ENCODE peak calls at places on chromosomes 16 and 17, in four cellular contexts. One of them, this sample, is unnamed.

GRCh38 chr17:50059256-50059655 is 3.3 kb downstream of the ITGA3 start:
- DNase-seq in K562: no peak
- DNase-seq in WTC11: no peak
- DNase-seq in HepG2: no peak
- DNase-seq in this sample: no peak

GRCh38 chr16:69324013-69324531 is 6.3 kb downstream of the PDF start:
- DNase-seq in K562: no peak
- DNase-seq in WTC11: no peak
- DNase-seq in HepG2: no peak
- DNase-seq in this sample: no peak

GRCh38 chr17:58329035-58329807 is 626 bp upstream of the TSPOAP1 start:
- DNase-seq in K562: peak; percentile 59
- DNase-seq in WTC11: peak; percentile 61
- DNase-seq in HepG2: peak; percentile 38
- DNase-seq in this sample: peak; percentile 97

GRCh38 chr17:61378658-61379456 is 20.8 kb upstream of the TBX2 start:
- DNase-seq in K562: no peak
- DNase-seq in WTC11: no peak
- DNase-seq in HepG2: peak; percentile 56
- DNase-seq in this sample: no peak

GRCh38 chr16:17305694-17306093 is 165.1 kb downstream of the XYLT1 start:
- DNase-seq in K562: no peak
- DNase-seq in WTC11: no peak
- DNase-seq in HepG2: no peak
- DNase-seq in this sample: peak; percentile 48

GRCh38 chr17:75808905-75809621 is 24.5 kb downstream of the UNK start:
- DNase-seq in K562: no peak
- DNase-seq in WTC11: no peak
- DNase-seq in HepG2: no peak
- DNase-seq in this sample: peak; percentile 57

GRCh38 chr16:19210175-19210924 is 42.3 kb downstream of the SYT17 start:
- DNase-seq in K562: no peak
- DNase-seq in WTC11: no peak
- DNase-seq in HepG2: no peak
- DNase-seq in this sample: peak; percentile 79

GRCh38 chr17:40916366-40916765 is 21.1 kb downstream of the KRT23 start:
- DNase-seq in K562: no peak
- DNase-seq in WTC11: no peak
- DNase-seq in HepG2: no peak
- DNase-seq in this sample: no peak

GRCh38 chr17:28612936-28613872 is 781 bp downstream of the RSKR start:
- DNase-seq in K562: peak; percentile 65
- DNase-seq in WTC11: peak; percentile 62
- DNase-seq in HepG2: peak; percentile 52
- DNase-seq in this sample: no peak

GRCh38 chr16:15897834-15898254 is 9.4 kb upstream of the CEP20 start:
- DNase-seq in K562: no peak
- DNase-seq in WTC11: no peak
- DNase-seq in HepG2: no peak
- DNase-seq in this sample: peak; percentile 76

GRCh38 chr17:604719-605118 is 109.9 kb downstream of the VPS53 start:
- DNase-seq in K562: no peak
- DNase-seq in WTC11: no peak
- DNase-seq in HepG2: no peak
- DNase-seq in this sample: no peak

GRCh38 chr17:7950578-7950977 is 18.6 kb downstream of the CNTROB start:
- DNase-seq in K562: no peak
- DNase-seq in WTC11: no peak
- DNase-seq in HepG2: no peak
- DNase-seq in this sample: no peak

GRCh38 chr16:17827313-17827712 is 356.6 kb upstream of the XYLT1 start:
- DNase-seq in K562: no peak
- DNase-seq in WTC11: no peak
- DNase-seq in HepG2: no peak
- DNase-seq in this sample: no peak

GRCh38 chr16:66640724-66641314 is 36.3 kb downstream of the CMTM3 start:
- DNase-seq in K562: no peak
- DNase-seq in WTC11: no peak
- DNase-seq in HepG2: peak; percentile 72
- DNase-seq in this sample: no peak

GRCh38 chr16:89022051-89022836 is 45.2 kb upstream of the CBFA2T3 start:
- DNase-seq in K562: no peak
- DNase-seq in WTC11: peak; percentile 11
- DNase-seq in HepG2: no peak
- DNase-seq in this sample: no peak

GRCh38 chr17:32283745-32284207 is 18.1 kb downstream of the RHBDL3 start:
- DNase-seq in K562: peak; percentile 59
- DNase-seq in WTC11: no peak
- DNase-seq in HepG2: no peak
- DNase-seq in this sample: no peak

GRCh38 chr17:77968788-77969187 is 10.3 kb downstream of the TNRC6C start:
- DNase-seq in K562: no peak
- DNase-seq in WTC11: no peak
- DNase-seq in HepG2: no peak
- DNase-seq in this sample: no peak

GRCh38 chr17:70034158-70034557 is 40.9 kb upstream of the KCNJ16 start:
- DNase-seq in K562: no peak
- DNase-seq in WTC11: no peak
- DNase-seq in HepG2: no peak
- DNase-seq in this sample: no peak

GRCh38 chr16:4415538-4416199 is 727 bp downstream of the CORO7 start:
- DNase-seq in K562: peak; percentile 74
- DNase-seq in WTC11: peak; percentile 54
- DNase-seq in HepG2: peak; percentile 16
- DNase-seq in this sample: no peak

GRCh38 chr17:32267690-32268205 is 2.1 kb downstream of the RHBDL3 start:
- DNase-seq in K562: no peak
- DNase-seq in WTC11: peak; percentile 35
- DNase-seq in HepG2: no peak
- DNase-seq in this sample: no peak

GRCh38 chr17:64147110-64148016 is 17.4 kb upstream of the ERN1 start:
- DNase-seq in K562: no peak
- DNase-seq in WTC11: no peak
- DNase-seq in HepG2: peak; percentile 85
- DNase-seq in this sample: no peak

GRCh38 chr16:4317471-4318170 is 1.8 kb downstream of the GLIS2 start:
- DNase-seq in K562: no peak
- DNase-seq in WTC11: no peak
- DNase-seq in HepG2: no peak
- DNase-seq in this sample: no peak

GRCh38 chr16:48408688-48409087 is 23.5 kb upstream of the SIAH1 start:
- DNase-seq in K562: no peak
- DNase-seq in WTC11: no peak
- DNase-seq in HepG2: no peak
- DNase-seq in this sample: no peak

GRCh38 chr16:89478576-89479221 is 11.7 kb downstream of the ANKRD11 start:
- DNase-seq in K562: no peak
- DNase-seq in WTC11: no peak
- DNase-seq in HepG2: peak; percentile 84
- DNase-seq in this sample: no peak

GRCh38 chr17:38341035-38341721 is 2.6 kb downstream of the GPR179 start:
- DNase-seq in K562: no peak
- DNase-seq in WTC11: peak; percentile 40
- DNase-seq in HepG2: peak; percentile 47
- DNase-seq in this sample: no peak

DNA sequence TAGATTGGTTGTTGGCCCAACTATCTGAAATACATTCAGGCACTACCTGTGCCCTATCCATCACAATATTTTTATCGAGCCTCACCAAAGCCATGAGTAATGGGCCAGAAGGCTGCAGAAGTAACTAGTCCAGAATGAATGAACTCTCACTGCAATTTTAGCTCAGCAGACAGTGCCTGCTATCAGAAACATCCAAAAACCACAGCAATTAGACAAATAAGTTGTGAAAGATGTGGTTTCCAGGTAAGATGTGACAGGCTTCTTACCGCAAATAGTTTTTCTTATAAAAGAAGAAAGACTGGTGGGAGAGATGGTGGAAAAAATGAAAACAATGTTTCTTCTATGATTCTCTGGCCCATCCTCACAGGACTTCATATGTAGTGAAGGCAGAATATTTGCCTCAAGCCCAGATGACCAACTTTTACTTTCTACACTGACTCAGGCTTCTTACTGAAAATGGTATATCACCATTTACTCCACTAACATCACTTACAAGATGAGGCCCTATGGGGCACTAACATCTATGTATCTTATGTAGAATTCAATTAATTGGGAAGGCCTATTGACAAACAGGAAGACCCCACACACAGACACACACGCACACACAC is 9.8 kb upstream of the RFFL start:
- DNase-seq in K562: no peak
- DNase-seq in WTC11: no peak
- DNase-seq in HepG2: no peak
- DNase-seq in this sample: no peak
- TF ChIP-seq NR2C2 in K562: no peak
- TF ChIP-seq NR2C2 in WTC11: no peak
- TF ChIP-seq NR2C2 in HepG2: no peak
- TF ChIP-seq NR2C2 in this sample: no peak

GRCh38 chr17:17682293-17682736 is 1.1 kb downstream of the RAI1 start:
- DNase-seq in K562: peak; percentile 66
- DNase-seq in WTC11: no peak
- DNase-seq in HepG2: no peak
- DNase-seq in this sample: no peak

GRCh38 chr17:17680477-17681186 is 626 bp upstream of the RAI1 start:
- DNase-seq in K562: no peak
- DNase-seq in WTC11: no peak
- DNase-seq in HepG2: no peak
- DNase-seq in this sample: no peak

GRCh38 chr17:17681187-17681743 is at the start of gene RAI1:
- DNase-seq in K562: peak; percentile 80
- DNase-seq in WTC11: peak; percentile 54
- DNase-seq in HepG2: peak; percentile 56
- DNase-seq in this sample: no peak

GRCh38 chr17:17682737-17683675 is 1.7 kb downstream of the RAI1 start:
- DNase-seq in K562: peak; percentile 28
- DNase-seq in WTC11: peak; percentile 59
- DNase-seq in HepG2: no peak
- DNase-seq in this sample: no peak

DNA sequence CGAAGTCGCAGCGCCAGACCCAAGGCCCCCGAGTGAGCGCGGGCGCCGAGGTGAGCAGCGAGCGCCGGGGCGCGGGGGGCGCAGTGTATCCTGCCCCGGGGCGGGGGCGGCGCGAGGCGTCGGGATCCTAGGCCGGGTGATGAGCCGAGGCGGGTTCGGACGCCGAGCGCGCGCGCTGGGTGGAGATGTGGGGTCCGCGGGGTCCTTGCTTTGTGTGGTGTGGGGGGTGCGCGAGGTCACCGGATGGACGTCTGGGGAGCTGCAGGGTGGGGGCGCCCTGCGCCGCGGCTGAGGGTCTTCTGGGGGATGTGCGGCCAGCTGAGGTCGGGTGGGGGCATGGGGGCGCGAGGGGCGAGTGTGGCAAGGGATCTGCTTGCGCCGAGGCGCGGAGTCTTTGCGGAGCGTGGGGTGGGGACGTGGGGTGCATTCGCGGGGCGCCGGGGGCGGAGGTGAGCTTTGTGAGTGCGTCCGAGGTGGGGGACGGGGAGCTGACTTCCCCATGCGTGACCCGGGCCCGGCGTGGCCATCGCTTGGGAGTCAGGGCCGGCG is 560 bp downstream of the RAI1 start:
- DNase-seq in K562: peak; percentile 69
- DNase-seq in WTC11: no peak
- DNase-seq in HepG2: no peak
- DNase-seq in this sample: no peak
- TF ChIP-seq NR2C2 in K562: peak; percentile 53
- TF ChIP-seq NR2C2 in WTC11: no peak
- TF ChIP-seq NR2C2 in HepG2: no peak
- TF ChIP-seq NR2C2 in this sample: no peak

GRCh38 chr16:57001026-57001669 is 11.8 kb downstream of the NLRC5 start:
- DNase-seq in K562: no peak
- DNase-seq in WTC11: no peak
- DNase-seq in HepG2: no peak
- DNase-seq in this sample: no peak

GRCh38 chr16:57000271-57001025 is 11.1 kb downstream of the NLRC5 start:
- DNase-seq in K562: no peak
- DNase-seq in WTC11: no peak
- DNase-seq in HepG2: no peak
- DNase-seq in this sample: peak; percentile 87

GRCh38 chr16:56998352-56998751 is 9.0 kb downstream of the NLRC5 start:
- DNase-seq in K562: no peak
- DNase-seq in WTC11: no peak
- DNase-seq in HepG2: no peak
- DNase-seq in this sample: no peak

GRCh38 chr16:56998861-56999260 is 9.5 kb downstream of the NLRC5 start:
- DNase-seq in K562: no peak
- DNase-seq in WTC11: no peak
- DNase-seq in HepG2: no peak
- DNase-seq in this sample: no peak

GRCh38 chr16:56999409-57000270 is 10.3 kb downstream of the NLRC5 start:
- DNase-seq in K562: no peak
- DNase-seq in WTC11: no peak
- DNase-seq in HepG2: no peak
- DNase-seq in this sample: no peak
- TF ChIP-seq NR2C2 in K562: no peak
- TF ChIP-seq NR2C2 in WTC11: no peak
- TF ChIP-seq NR2C2 in HepG2: no peak
- TF ChIP-seq NR2C2 in this sample: no peak

DNA sequence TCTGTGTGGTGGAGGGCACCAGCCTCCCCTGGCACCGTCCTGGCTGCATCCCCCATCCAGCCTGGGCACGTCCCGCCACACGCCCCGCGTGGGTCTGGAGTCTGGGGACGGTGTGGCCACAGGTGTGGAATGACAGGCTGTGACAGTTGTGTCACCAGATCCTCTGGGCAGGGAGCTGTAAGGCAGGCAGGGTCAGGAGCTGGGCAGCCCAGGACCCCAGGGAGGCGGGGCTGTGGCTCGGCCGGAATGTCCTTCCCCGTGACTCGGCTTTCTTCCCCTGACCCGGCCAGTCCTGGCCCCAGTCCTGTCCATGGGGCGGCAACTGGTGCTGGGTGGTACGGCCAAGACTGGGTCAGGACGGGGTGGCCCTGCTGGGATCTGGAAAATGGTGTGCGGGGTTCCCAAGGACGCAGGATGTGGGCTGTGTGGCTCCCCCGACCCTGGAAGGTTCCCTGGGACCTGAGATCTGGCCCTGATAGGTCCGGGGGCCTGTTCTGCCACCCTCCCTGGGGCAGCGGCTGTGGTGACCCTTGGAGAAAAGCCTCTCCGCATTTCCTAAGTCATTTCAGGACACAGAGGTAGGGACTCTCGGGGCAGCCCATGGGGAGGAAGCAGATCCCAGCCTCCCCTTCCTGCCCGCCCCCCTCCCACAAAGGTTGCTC is 3.3 kb upstream of the SLC16A3 start:
- DNase-seq in K562: no peak
- DNase-seq in WTC11: no peak
- DNase-seq in HepG2: no peak
- DNase-seq in this sample: no peak
- TF ChIP-seq NR2C2 in K562: no peak
- TF ChIP-seq NR2C2 in WTC11: no peak
- TF ChIP-seq NR2C2 in HepG2: no peak
- TF ChIP-seq NR2C2 in this sample: no peak